ENCODE peak calls at places on chromosomes 16 and 17, in five cellular contexts. One of them, this sample, is unnamed.

GRCh38 chr16:10539256-10539655 is 41.1 kb downstream of the EMP2 start:
- DNase-seq in NB4: no peak
- DNase-seq in prostate gland: no peak
- DNase-seq in lower leg skin: no peak
- DNase-seq in esophagus squamous epithelium: no peak
- DNase-seq in this sample: no peak

GRCh38 chr16:82900611-82901010 is 273.8 kb downstream of the CDH13 start:
- DNase-seq in NB4: no peak
- DNase-seq in prostate gland: no peak
- DNase-seq in lower leg skin: no peak
- DNase-seq in esophagus squamous epithelium: no peak
- DNase-seq in this sample: no peak

GRCh38 chr16:58652741-58653140 is 23.1 kb upstream of the CNOT1 start:
- DNase-seq in NB4: no peak
- DNase-seq in prostate gland: no peak
- DNase-seq in lower leg skin: no peak
- DNase-seq in esophagus squamous epithelium: no peak
- DNase-seq in this sample: no peak

GRCh38 chr16:89962754-89963498 is 14.4 kb downstream of the DEF8 start:
- DNase-seq in NB4: no peak
- DNase-seq in prostate gland: no peak
- DNase-seq in lower leg skin: no peak
- DNase-seq in esophagus squamous epithelium: no peak
- DNase-seq in this sample: no peak

GRCh38 chr17:50834126-50834785 is 1.1 kb upstream of the WFIKKN2 start:
- DNase-seq in NB4: no peak
- DNase-seq in prostate gland: no peak
- DNase-seq in lower leg skin: no peak
- DNase-seq in esophagus squamous epithelium: no peak
- DNase-seq in this sample: no peak

GRCh38 chr16:31451681-31452351 is 7.5 kb upstream of the ARMC5 start:
- DNase-seq in NB4: peak; percentile 57
- DNase-seq in prostate gland: peak; percentile 65
- DNase-seq in lower leg skin: no peak
- DNase-seq in esophagus squamous epithelium: no peak
- DNase-seq in this sample: peak; percentile 56

GRCh38 chr16:23453338-23454052 is 506 bp upstream of the COG7 start:
- DNase-seq in NB4: no peak
- DNase-seq in prostate gland: no peak
- DNase-seq in lower leg skin: no peak
- DNase-seq in esophagus squamous epithelium: no peak
- DNase-seq in this sample: no peak

GRCh38 chr16:5422643-5423496 is 325.3 kb upstream of the EEF2KMT start:
- DNase-seq in NB4: no peak
- DNase-seq in prostate gland: no peak
- DNase-seq in lower leg skin: no peak
- DNase-seq in esophagus squamous epithelium: no peak
- DNase-seq in this sample: no peak

GRCh38 chr16:69093974-69094373 is 11.5 kb upstream of the HAS3 start:
- DNase-seq in NB4: no peak
- DNase-seq in prostate gland: no peak
- DNase-seq in lower leg skin: no peak
- DNase-seq in esophagus squamous epithelium: no peak
- DNase-seq in this sample: no peak

GRCh38 chr16:590165-590874 is 454 bp downstream of the RAB40C start:
- DNase-seq in NB4: no peak
- DNase-seq in prostate gland: no peak
- DNase-seq in lower leg skin: no peak
- DNase-seq in esophagus squamous epithelium: no peak
- DNase-seq in this sample: peak; percentile 50

GRCh38 chr17:78484300-78485159 is 92.7 kb downstream of the DNAH17 start:
- DNase-seq in NB4: peak; percentile 38
- DNase-seq in prostate gland: no peak
- DNase-seq in lower leg skin: no peak
- DNase-seq in esophagus squamous epithelium: no peak
- DNase-seq in this sample: peak; percentile 31

GRCh38 chr17:29618272-29619065 is 4.2 kb downstream of the CORO6 start:
- DNase-seq in NB4: no peak
- DNase-seq in prostate gland: no peak
- DNase-seq in lower leg skin: no peak
- DNase-seq in esophagus squamous epithelium: no peak
- DNase-seq in this sample: no peak

GRCh38 chr17:45246861-45247428 is 14.9 kb downstream of the SPATA32 start:
- DNase-seq in NB4: no peak
- DNase-seq in prostate gland: no peak
- DNase-seq in lower leg skin: no peak
- DNase-seq in esophagus squamous epithelium: no peak
- DNase-seq in this sample: no peak

GRCh38 chr17:6592193-6592592 is 35.8 kb upstream of the PITPNM3 start:
- DNase-seq in NB4: no peak
- DNase-seq in prostate gland: no peak
- DNase-seq in lower leg skin: no peak
- DNase-seq in esophagus squamous epithelium: no peak
- DNase-seq in this sample: no peak

GRCh38 chr17:17824780-17825614 is 11.8 kb downstream of the SREBF1 start:
- DNase-seq in NB4: peak; percentile 83
- DNase-seq in prostate gland: no peak
- DNase-seq in lower leg skin: no peak
- DNase-seq in esophagus squamous epithelium: no peak
- DNase-seq in this sample: no peak

GRCh38 chr16:78609542-78610253 is 510.2 kb downstream of the WWOX start:
- DNase-seq in NB4: no peak
- DNase-seq in prostate gland: no peak
- DNase-seq in lower leg skin: no peak
- DNase-seq in esophagus squamous epithelium: no peak
- DNase-seq in this sample: no peak

GRCh38 chr17:43714338-43715149 is 44.0 kb downstream of the SOST start:
- DNase-seq in NB4: no peak
- DNase-seq in prostate gland: no peak
- DNase-seq in lower leg skin: no peak
- DNase-seq in esophagus squamous epithelium: no peak
- DNase-seq in this sample: no peak

GRCh38 chr16:70253291-70254094 is 1.8 kb upstream of the EXOSC6 start:
- DNase-seq in NB4: peak; percentile 63
- DNase-seq in prostate gland: no peak
- DNase-seq in lower leg skin: no peak
- DNase-seq in esophagus squamous epithelium: no peak
- DNase-seq in this sample: no peak

GRCh38 chr17:42779304-42779941 is 987 bp upstream of the WNK4 start:
- DNase-seq in NB4: no peak
- DNase-seq in prostate gland: no peak
- DNase-seq in lower leg skin: no peak
- DNase-seq in esophagus squamous epithelium: no peak
- DNase-seq in this sample: no peak

GRCh38 chr16:80804061-80804450 is 342 bp downstream of the CDYL2 start:
- DNase-seq in NB4: peak; percentile 34
- DNase-seq in prostate gland: peak; percentile 24
- DNase-seq in lower leg skin: no peak
- DNase-seq in esophagus squamous epithelium: no peak
- DNase-seq in this sample: no peak

GRCh38 chr17:78306913-78307312 is 53.0 kb downstream of the SOCS3 start:
- DNase-seq in NB4: peak; percentile 69
- DNase-seq in prostate gland: no peak
- DNase-seq in lower leg skin: no peak
- DNase-seq in esophagus squamous epithelium: no peak
- DNase-seq in this sample: no peak

GRCh38 chr16:73214825-73215481 is 167.0 kb upstream of the ZFHX3 start:
- DNase-seq in NB4: no peak
- DNase-seq in prostate gland: no peak
- DNase-seq in lower leg skin: peak; percentile 39
- DNase-seq in esophagus squamous epithelium: no peak
- DNase-seq in this sample: no peak

GRCh38 chr16:24696699-24697098 is 32.8 kb upstream of the TNRC6A start:
- DNase-seq in NB4: no peak
- DNase-seq in prostate gland: no peak
- DNase-seq in lower leg skin: no peak
- DNase-seq in esophagus squamous epithelium: no peak
- DNase-seq in this sample: no peak

GRCh38 chr16:81190667-81191066 is 47.8 kb upstream of the BCO1 start:
- DNase-seq in NB4: peak; percentile 26
- DNase-seq in prostate gland: no peak
- DNase-seq in lower leg skin: no peak
- DNase-seq in esophagus squamous epithelium: no peak
- DNase-seq in this sample: no peak

GRCh38 chr17:78105551-78105950 is 23.0 kb downstream of the TMC6 start:
- DNase-seq in NB4: no peak
- DNase-seq in prostate gland: no peak
- DNase-seq in lower leg skin: no peak
- DNase-seq in esophagus squamous epithelium: no peak
- DNase-seq in this sample: no peak

GRCh38 chr16:17259751-17260270 is 210.9 kb downstream of the XYLT1 start:
- DNase-seq in NB4: no peak
- DNase-seq in prostate gland: no peak
- DNase-seq in lower leg skin: no peak
- DNase-seq in esophagus squamous epithelium: no peak
- DNase-seq in this sample: no peak

GRCh38 chr16:52439171-52439701 is 107.7 kb downstream of the TOX3 start:
- DNase-seq in NB4: no peak
- DNase-seq in prostate gland: no peak
- DNase-seq in lower leg skin: no peak
- DNase-seq in esophagus squamous epithelium: no peak
- DNase-seq in this sample: no peak

GRCh38 chr16:53844796-53845195 is 140.8 kb downstream of the FTO start:
- DNase-seq in NB4: no peak
- DNase-seq in prostate gland: no peak
- DNase-seq in lower leg skin: no peak
- DNase-seq in esophagus squamous epithelium: no peak
- DNase-seq in this sample: no peak

GRCh38 chr17:57811633-57812280 is 38.1 kb downstream of the MRPS23 start:
- DNase-seq in NB4: peak; percentile 4
- DNase-seq in prostate gland: no peak
- DNase-seq in lower leg skin: no peak
- DNase-seq in esophagus squamous epithelium: no peak
- DNase-seq in this sample: no peak

GRCh38 chr17:7632492-7632894 is 2.6 kb downstream of the SHBG start:
- DNase-seq in NB4: peak; percentile 62
- DNase-seq in prostate gland: no peak
- DNase-seq in lower leg skin: no peak
- DNase-seq in esophagus squamous epithelium: no peak
- DNase-seq in this sample: peak; percentile 31

GRCh38 chr17:40854175-40854814 is 12.7 kb downstream of the KRT12 start:
- DNase-seq in NB4: peak; percentile 58
- DNase-seq in prostate gland: no peak
- DNase-seq in lower leg skin: no peak
- DNase-seq in esophagus squamous epithelium: no peak
- DNase-seq in this sample: no peak

GRCh38 chr17:31060814-31061550 is 33.8 kb upstream of the NF1 start:
- DNase-seq in NB4: peak; percentile 14
- DNase-seq in prostate gland: no peak
- DNase-seq in lower leg skin: no peak
- DNase-seq in esophagus squamous epithelium: no peak
- DNase-seq in this sample: no peak

DNA sequence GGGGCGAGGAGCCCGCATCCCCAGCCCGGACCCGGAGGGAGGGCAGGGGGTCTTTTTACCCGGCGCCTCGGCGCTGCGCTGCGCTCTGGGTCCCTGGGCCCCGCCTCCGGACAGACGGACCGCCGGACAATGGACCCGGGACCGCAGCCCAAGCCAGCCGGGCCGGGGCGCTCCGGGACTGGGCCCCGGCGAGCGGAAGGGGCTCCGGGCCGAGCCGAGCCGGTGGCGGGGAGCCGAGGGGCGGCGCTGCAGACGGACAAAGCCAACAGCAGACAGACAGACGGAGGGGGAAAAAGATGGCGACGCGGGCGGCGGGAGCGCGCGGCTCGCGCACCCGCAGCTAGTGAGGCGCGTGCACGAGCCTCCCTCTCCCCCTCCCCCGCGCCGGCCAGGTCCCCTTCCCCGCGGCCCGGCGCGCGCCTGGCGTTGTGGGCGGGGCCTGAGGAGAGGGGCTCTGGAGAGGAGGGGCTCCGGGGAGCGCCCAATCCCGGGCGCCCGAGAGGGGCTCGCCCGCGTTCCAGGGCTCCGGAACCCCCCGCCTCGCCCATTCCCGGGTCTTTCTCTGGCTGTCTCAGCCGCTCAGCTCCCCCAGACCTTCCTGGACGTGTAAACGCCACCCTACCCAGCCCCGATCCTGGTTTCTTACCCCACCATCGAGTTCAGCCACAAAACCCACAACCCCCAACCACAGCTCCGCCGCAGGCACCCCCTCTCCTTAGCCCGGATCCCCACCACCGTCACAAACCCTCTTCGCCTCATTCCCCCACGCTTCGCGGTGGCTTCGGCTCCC is at the start of gene ZNF821:
- DNase-seq in NB4: peak; percentile 82
- DNase-seq in prostate gland: peak; percentile 79
- DNase-seq in lower leg skin: peak; percentile 52
- DNase-seq in esophagus squamous epithelium: no peak
- DNase-seq in this sample: peak; percentile 83
- TF ChIP-seq POLR2A in NB4: peak; percentile 32
- TF ChIP-seq POLR2A in prostate gland: peak; percentile 41
- TF ChIP-seq POLR2A in lower leg skin: no peak
- TF ChIP-seq POLR2A in esophagus squamous epithelium: no peak
- TF ChIP-seq POLR2A in this sample: no peak

DNA sequence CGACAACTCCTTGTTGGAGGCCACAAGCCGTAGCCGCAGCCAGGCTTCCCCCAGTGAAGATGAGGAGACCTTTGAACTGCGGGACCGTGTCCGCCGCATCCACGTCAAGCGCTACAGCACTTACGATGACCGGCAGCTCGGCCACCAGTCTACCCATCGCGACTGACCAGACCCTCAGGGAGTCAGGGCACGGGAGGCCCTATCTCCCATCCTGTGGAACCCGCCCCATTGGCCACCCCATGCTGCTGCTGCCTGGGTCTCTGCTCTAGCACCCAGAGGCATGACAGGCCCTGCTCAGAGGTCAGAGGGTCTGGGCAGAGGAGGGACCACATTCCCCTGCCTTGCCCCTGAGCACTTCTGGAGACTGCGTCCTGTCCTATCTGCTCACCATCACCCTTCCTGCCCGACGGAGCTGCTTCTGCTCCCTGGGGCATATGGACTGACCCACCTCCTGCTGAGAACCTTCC is 8.9 kb downstream of the TNFAIP1 start:
- DNase-seq in NB4: no peak
- DNase-seq in prostate gland: no peak
- DNase-seq in lower leg skin: no peak
- DNase-seq in esophagus squamous epithelium: no peak
- DNase-seq in this sample: no peak
- TF ChIP-seq POLR2A in NB4: no peak
- TF ChIP-seq POLR2A in prostate gland: no peak
- TF ChIP-seq POLR2A in lower leg skin: no peak
- TF ChIP-seq POLR2A in esophagus squamous epithelium: no peak
- TF ChIP-seq POLR2A in this sample: no peak

GRCh38 chr17:77064608-77065007 is 76.2 kb upstream of the SEC14L1 start:
- DNase-seq in NB4: no peak
- DNase-seq in prostate gland: no peak
- DNase-seq in lower leg skin: no peak
- DNase-seq in esophagus squamous epithelium: no peak
- DNase-seq in this sample: no peak
- TF ChIP-seq POLR2A in NB4: no peak
- TF ChIP-seq POLR2A in prostate gland: no peak
- TF ChIP-seq POLR2A in lower leg skin: no peak
- TF ChIP-seq POLR2A in esophagus squamous epithelium: no peak
- TF ChIP-seq POLR2A in this sample: no peak

DNA sequence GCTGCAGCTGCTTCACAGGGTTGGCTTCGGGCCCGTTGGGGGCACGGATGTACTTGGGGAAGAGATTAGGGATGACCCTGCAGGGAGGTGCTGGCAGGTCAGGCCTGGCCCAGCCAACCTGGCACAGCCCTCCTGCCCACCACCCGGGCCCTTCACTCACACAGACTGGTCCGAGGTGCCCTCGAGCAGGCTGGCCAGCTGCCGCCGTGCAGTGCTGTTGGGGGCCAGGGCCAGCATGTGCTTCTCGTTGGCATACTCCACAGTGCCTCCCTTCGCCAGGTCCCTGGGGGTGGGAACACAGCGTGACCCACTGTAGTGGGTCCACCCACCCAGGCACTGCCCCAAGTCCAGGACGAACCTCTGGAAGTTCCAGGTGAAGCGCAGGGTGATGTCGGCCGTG is 9.9 kb downstream of the CTU2 start:
- DNase-seq in NB4: no peak
- DNase-seq in prostate gland: no peak
- DNase-seq in lower leg skin: no peak
- DNase-seq in esophagus squamous epithelium: no peak
- DNase-seq in this sample: no peak
- TF ChIP-seq POLR2A in NB4: no peak
- TF ChIP-seq POLR2A in prostate gland: no peak
- TF ChIP-seq POLR2A in lower leg skin: no peak
- TF ChIP-seq POLR2A in esophagus squamous epithelium: no peak
- TF ChIP-seq POLR2A in this sample: no peak

This sample was measured in stomach.